ENCODE peak calls at places on chromosomes 11 and 22, in five cellular contexts. One of them, this sample, is unnamed.

GRCh38 chr22:31350410-31350863 is 4.3 kb upstream of the PATZ1 start:
- DNase-seq in SK-N-SH: peak
- DNase-seq in sigmoid colon: no peak
- DNase-seq in K562: peak
- DNase-seq in stomach: peak
- DNase-seq in this sample: no peak

GRCh38 chr11:16739326-16739875 is 954 bp downstream of the C11orf58 start:
- DNase-seq in sigmoid colon: no peak
- DNase-seq in K562: no peak
- DNase-seq in SK-N-SH: peak
- DNase-seq in stomach: no peak
- DNase-seq in this sample: no peak

GRCh38 chr22:47928626-47929025 is 1166.2 kb downstream of the TBC1D22A start:
- DNase-seq in sigmoid colon: no peak
- DNase-seq in stomach: no peak
- DNase-seq in K562: no peak
- DNase-seq in SK-N-SH: no peak
- DNase-seq in this sample: no peak

GRCh38 chr11:131036544-131036943 is 120.3 kb upstream of the SNX19 start:
- DNase-seq in SK-N-SH: no peak
- DNase-seq in stomach: no peak
- DNase-seq in K562: no peak
- DNase-seq in sigmoid colon: no peak
- DNase-seq in this sample: no peak

GRCh38 chr22:31308181-31308580 is 15.9 kb upstream of the PIK3IP1 start:
- DNase-seq in stomach: no peak
- DNase-seq in K562: no peak
- DNase-seq in SK-N-SH: no peak
- DNase-seq in sigmoid colon: no peak
- DNase-seq in this sample: no peak

GRCh38 chr11:39190751-39191150 is 2268.7 kb downstream of the LRRC4C start:
- DNase-seq in sigmoid colon: no peak
- DNase-seq in stomach: no peak
- DNase-seq in K562: no peak
- DNase-seq in SK-N-SH: no peak
- DNase-seq in this sample: no peak

GRCh38 chr22:41501209-41501608 is 32.3 kb downstream of the ACO2 start:
- DNase-seq in sigmoid colon: no peak
- DNase-seq in SK-N-SH: peak
- DNase-seq in K562: no peak
- DNase-seq in stomach: no peak
- DNase-seq in this sample: no peak

GRCh38 chr11:62689421-62690183 is at the start of gene LRRN4CL:
- DNase-seq in SK-N-SH: peak
- DNase-seq in sigmoid colon: peak
- DNase-seq in stomach: peak
- DNase-seq in K562: no peak
- DNase-seq in this sample: peak

GRCh38 chr22:32079110-32080089 is 36.3 kb downstream of the SLC5A1 start:
- DNase-seq in stomach: peak
- DNase-seq in sigmoid colon: no peak
- DNase-seq in SK-N-SH: no peak
- DNase-seq in K562: no peak
- DNase-seq in this sample: peak

GRCh38 chr11:36713715-36714114 is 115.7 kb upstream of the RAG2 start:
- DNase-seq in SK-N-SH: no peak
- DNase-seq in K562: no peak
- DNase-seq in stomach: no peak
- DNase-seq in sigmoid colon: no peak
- DNase-seq in this sample: peak

GRCh38 chr11:36711104-36711825 is 113.2 kb upstream of the RAG2 start:
- DNase-seq in K562: no peak
- DNase-seq in sigmoid colon: no peak
- DNase-seq in stomach: no peak
- DNase-seq in SK-N-SH: no peak
- DNase-seq in this sample: peak
- TF ChIP-seq EP300 in K562: no peak
- TF ChIP-seq EP300 in sigmoid colon: no peak
- TF ChIP-seq EP300 in stomach: no peak
- TF ChIP-seq EP300 in SK-N-SH: no peak
- TF ChIP-seq EP300 in this sample: no peak

DNA sequence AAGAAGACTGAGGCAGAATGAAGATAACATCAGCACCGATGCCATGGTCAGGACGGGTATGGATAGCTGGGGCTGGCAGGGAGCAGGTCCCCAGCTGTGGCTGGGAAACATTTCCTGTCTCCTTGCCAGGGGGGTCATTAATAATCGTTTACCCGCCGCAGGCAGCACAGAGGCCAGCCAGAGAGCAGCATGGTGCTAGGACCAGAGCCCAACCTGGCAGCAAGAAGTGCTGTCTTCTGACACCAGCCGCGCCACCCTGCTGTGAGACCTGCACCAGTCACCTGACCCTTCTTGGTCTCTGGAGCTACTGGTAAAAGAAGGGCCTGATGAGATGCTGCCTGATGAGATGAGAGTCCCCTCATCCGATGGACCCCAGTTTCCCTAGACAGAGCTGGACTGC is 36.3 kb downstream of the PDE2A start:
- DNase-seq in sigmoid colon: no peak
- DNase-seq in K562: no peak
- DNase-seq in stomach: no peak
- DNase-seq in SK-N-SH: peak
- DNase-seq in this sample: no peak
- TF ChIP-seq POLR2AphosphoS5 in sigmoid colon: no peak
- TF ChIP-seq POLR2AphosphoS5 in K562: no peak
- TF ChIP-seq POLR2AphosphoS5 in stomach: no peak
- TF ChIP-seq POLR2AphosphoS5 in SK-N-SH: no peak
- TF ChIP-seq POLR2AphosphoS5 in this sample: no peak

GRCh38 chr22:38176170-38176741 is 5.4 kb downstream of the PLA2G6 start:
- DNase-seq in stomach: peak
- DNase-seq in SK-N-SH: no peak
- DNase-seq in K562: no peak
- DNase-seq in sigmoid colon: peak
- DNase-seq in this sample: no peak
- TF ChIP-seq EP300 in stomach: peak
- TF ChIP-seq EP300 in SK-N-SH: no peak
- TF ChIP-seq EP300 in K562: no peak
- TF ChIP-seq EP300 in sigmoid colon: peak
- TF ChIP-seq EP300 in this sample: no peak

GRCh38 chr22:43841742-43842141 is 20.6 kb downstream of the SULT4A1 start:
- DNase-seq in stomach: no peak
- DNase-seq in SK-N-SH: no peak
- DNase-seq in K562: no peak
- DNase-seq in sigmoid colon: no peak
- DNase-seq in this sample: no peak
- TF ChIP-seq POLR2AphosphoS5 in stomach: no peak
- TF ChIP-seq POLR2AphosphoS5 in SK-N-SH: no peak
- TF ChIP-seq POLR2AphosphoS5 in K562: no peak
- TF ChIP-seq POLR2AphosphoS5 in sigmoid colon: no peak
- TF ChIP-seq POLR2AphosphoS5 in this sample: no peak

GRCh38 chr11:112227471-112227870 is 1.2 kb downstream of the PTS start:
- DNase-seq in SK-N-SH: no peak
- DNase-seq in stomach: no peak
- DNase-seq in sigmoid colon: no peak
- DNase-seq in K562: no peak
- DNase-seq in this sample: no peak

GRCh38 chr11:112227002-112227401 is 774 bp downstream of the PTS start:
- DNase-seq in K562: peak
- DNase-seq in sigmoid colon: no peak
- DNase-seq in stomach: no peak
- DNase-seq in SK-N-SH: peak
- DNase-seq in this sample: no peak

GRCh38 chr11:112225753-112226061 is 521 bp upstream of the PTS start:
- DNase-seq in sigmoid colon: peak
- DNase-seq in stomach: no peak
- DNase-seq in SK-N-SH: no peak
- DNase-seq in K562: no peak
- DNase-seq in this sample: no peak

GRCh38 chr11:112223754-112224532 is 2.3 kb upstream of the PTS start:
- DNase-seq in sigmoid colon: no peak
- DNase-seq in K562: no peak
- DNase-seq in SK-N-SH: peak
- DNase-seq in stomach: no peak
- DNase-seq in this sample: no peak

DNA sequence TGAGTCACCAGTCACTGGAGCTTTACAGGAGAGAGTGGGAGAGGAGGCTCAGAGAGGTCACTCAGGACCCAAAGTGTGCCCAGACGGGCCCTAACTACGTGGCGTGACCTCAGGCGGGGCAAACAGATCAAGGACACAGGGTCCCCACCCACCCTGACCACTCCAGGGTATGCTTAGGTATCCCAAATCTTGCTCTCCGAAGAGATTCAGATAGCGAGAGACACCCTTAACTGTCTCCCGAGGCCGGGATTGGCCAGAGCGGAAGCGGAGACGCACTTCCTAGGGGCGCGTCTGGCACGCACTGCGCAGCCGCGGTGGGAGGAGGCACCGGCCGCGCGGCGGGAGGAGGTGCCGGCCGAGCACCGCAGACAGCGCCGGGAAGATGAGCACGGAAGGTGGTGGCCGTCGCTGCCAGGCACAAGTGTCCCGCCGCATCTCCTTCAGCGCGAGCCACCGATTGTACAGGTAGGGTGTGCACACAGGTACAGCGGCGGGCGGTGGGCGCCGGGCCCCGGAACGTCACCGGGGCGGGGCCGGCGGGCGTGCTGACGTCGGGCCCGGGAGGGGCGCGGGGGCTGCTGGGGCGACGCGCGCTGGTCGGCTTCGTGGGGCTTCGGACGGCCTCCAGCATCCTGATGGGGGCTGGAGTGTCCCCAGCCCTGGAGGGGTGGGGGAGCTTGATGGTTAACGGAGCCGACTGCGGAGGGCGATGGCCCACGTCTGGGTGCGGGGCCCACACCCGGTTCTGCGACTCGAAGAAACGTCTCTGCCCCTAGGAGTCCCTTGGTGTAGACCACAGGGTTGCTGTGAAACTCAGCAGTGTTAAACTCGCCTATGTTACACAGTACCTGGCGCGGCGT is at the start of gene PTS:
- DNase-seq in stomach: peak
- DNase-seq in K562: peak
- DNase-seq in SK-N-SH: peak
- DNase-seq in sigmoid colon: peak
- DNase-seq in this sample: peak
- TF ChIP-seq EP300 in stomach: no peak
- TF ChIP-seq EP300 in K562: no peak
- TF ChIP-seq EP300 in SK-N-SH: no peak
- TF ChIP-seq EP300 in sigmoid colon: no peak
- TF ChIP-seq EP300 in this sample: no peak

DNA sequence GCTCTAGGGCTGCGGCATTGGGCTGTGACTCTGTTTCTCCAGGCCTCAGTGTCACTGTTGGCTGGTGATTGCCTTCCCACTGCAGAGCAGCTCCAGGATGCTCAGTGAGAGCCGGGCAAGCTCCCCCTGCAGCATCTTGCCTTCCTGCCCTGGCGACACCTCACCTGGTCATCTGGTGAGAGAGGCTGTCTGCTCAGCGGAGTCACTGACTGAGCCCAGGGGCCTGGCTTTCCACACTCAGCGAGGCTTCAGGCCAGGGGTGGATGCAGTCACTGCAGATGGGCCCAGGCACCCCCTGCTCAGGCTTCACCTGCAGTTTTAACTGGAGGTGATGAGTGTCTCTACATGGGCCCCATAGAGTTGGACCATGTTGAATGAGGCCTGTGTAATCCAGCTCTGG is 136.8 kb downstream of the CACNA1I start:
- DNase-seq in stomach: no peak
- DNase-seq in sigmoid colon: no peak
- DNase-seq in SK-N-SH: no peak
- DNase-seq in K562: no peak
- DNase-seq in this sample: no peak
- TF ChIP-seq POLR2AphosphoS5 in stomach: no peak
- TF ChIP-seq POLR2AphosphoS5 in sigmoid colon: no peak
- TF ChIP-seq POLR2AphosphoS5 in SK-N-SH: no peak
- TF ChIP-seq POLR2AphosphoS5 in K562: no peak
- TF ChIP-seq POLR2AphosphoS5 in this sample: no peak

DNA sequence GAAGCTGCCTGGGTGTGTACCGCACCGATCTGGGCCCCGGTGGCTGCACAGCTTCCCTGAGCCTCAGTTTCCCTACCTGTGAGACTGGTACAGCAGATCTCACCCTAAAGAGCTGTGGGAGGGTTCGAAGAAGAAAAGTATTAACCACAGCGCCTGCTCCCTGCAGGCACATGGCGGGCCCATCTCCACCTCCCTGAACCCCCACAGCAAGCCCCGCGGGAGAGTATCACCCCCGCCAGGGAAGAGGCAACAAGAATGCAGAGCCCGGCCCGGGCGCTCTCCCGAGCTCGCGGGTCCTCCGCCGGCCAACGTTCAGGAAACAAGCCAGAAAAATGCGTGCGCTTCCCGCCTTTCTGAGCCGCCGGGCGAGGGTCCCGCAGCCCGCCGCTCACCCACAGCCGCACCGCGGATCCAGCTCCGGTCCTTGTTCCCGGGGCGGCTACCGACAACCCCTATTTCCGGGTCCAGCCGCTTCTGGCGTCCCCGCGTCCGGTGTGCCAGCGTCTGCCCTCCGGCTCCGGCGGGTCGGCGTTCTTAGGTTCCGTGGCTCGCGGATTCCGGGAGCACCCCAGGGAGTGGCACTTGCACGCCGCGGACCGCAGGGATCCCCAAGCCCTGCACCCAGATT is at the start of gene TOP3B:
- DNase-seq in K562: peak
- DNase-seq in stomach: peak
- DNase-seq in SK-N-SH: peak
- DNase-seq in sigmoid colon: peak
- DNase-seq in this sample: peak
- TF ChIP-seq EP300 in K562: peak
- TF ChIP-seq EP300 in stomach: no peak
- TF ChIP-seq EP300 in SK-N-SH: no peak
- TF ChIP-seq EP300 in sigmoid colon: no peak
- TF ChIP-seq EP300 in this sample: no peak

GRCh38 chr11:74141274-74141695 is 29.5 kb downstream of the C2CD3 start:
- DNase-seq in K562: no peak
- DNase-seq in stomach: peak
- DNase-seq in SK-N-SH: no peak
- DNase-seq in sigmoid colon: no peak
- DNase-seq in this sample: no peak
- TF ChIP-seq POLR2AphosphoS5 in K562: no peak
- TF ChIP-seq POLR2AphosphoS5 in stomach: peak
- TF ChIP-seq POLR2AphosphoS5 in SK-N-SH: no peak
- TF ChIP-seq POLR2AphosphoS5 in sigmoid colon: no peak
- TF ChIP-seq POLR2AphosphoS5 in this sample: no peak

DNA sequence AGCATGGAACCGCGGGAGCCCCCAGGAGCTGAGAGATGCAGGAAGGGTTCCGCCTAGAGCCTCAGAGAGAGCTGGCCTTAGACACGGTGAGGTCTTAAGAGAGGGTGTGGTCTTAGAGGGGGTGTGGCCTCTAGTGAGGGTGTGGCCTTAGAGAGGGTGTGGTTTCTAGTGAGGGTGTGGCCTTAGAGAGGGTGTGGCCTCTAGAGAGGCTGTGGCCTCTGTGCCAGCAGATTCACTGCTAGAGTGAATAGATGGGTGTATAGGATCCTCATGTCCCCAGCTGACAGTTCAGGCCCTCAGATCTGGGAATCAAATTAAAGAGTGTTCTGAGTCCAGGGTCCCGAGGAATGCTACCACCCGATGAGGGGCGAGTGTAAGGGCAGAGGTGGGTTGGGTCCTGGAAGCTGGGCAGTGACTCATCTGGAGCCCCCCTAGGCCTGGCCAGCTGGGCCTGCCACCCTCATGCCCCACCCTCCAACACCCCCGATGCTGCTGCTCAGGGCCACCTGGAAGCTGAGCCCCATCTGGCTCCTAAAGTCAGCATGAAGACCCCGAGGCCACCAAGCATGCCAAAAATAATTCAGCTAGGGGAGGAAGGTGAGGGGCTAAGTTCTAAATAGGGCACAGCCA is 49.5 kb downstream of the IGF2 start:
- DNase-seq in stomach: peak
- DNase-seq in SK-N-SH: peak
- DNase-seq in K562: peak
- DNase-seq in sigmoid colon: peak
- DNase-seq in this sample: no peak
- TF ChIP-seq EP300 in stomach: no peak
- TF ChIP-seq EP300 in SK-N-SH: no peak
- TF ChIP-seq EP300 in K562: no peak
- TF ChIP-seq EP300 in sigmoid colon: no peak
- TF ChIP-seq EP300 in this sample: no peak

This sample was measured in esophagus muscularis mucosa.